ENCODE peak calls at places on chromosomes 11 and 22, in five cellular contexts. One of them, this sample, is unnamed.

GRCh38 chr22:42780070-42780540 is 59.4 kb upstream of the A4GALT start:
- DNase-seq in NCI-H774: peak
- DNase-seq in RPMI7951: peak
- DNase-seq in aorta: no peak
- DNase-seq in psoas muscle: no peak
- DNase-seq in this sample: peak

GRCh38 chr11:93432247-93432646 is 101.7 kb downstream of the DEUP1 start:
- DNase-seq in NCI-H774: no peak
- DNase-seq in RPMI7951: no peak
- DNase-seq in aorta: no peak
- DNase-seq in psoas muscle: no peak
- DNase-seq in this sample: no peak

GRCh38 chr11:61617515-61617914 is 36.6 kb upstream of the SYT7 start:
- DNase-seq in NCI-H774: no peak
- DNase-seq in RPMI7951: peak
- DNase-seq in aorta: no peak
- DNase-seq in psoas muscle: no peak
- DNase-seq in this sample: no peak

GRCh38 chr11:45150301-45150700 is 3.9 kb downstream of the PRDM11 start:
- DNase-seq in NCI-H774: no peak
- DNase-seq in RPMI7951: no peak
- DNase-seq in aorta: peak
- DNase-seq in psoas muscle: no peak
- DNase-seq in this sample: no peak

GRCh38 chr22:49294656-49295464 is 532.8 kb downstream of the BRD1 start:
- DNase-seq in NCI-H774: no peak
- DNase-seq in RPMI7951: no peak
- DNase-seq in aorta: peak
- DNase-seq in psoas muscle: no peak
- DNase-seq in this sample: no peak

GRCh38 chr22:22720724-22721261 is 76.4 kb downstream of the GGTLC2 start:
- DNase-seq in NCI-H774: no peak
- DNase-seq in RPMI7951: no peak
- DNase-seq in aorta: no peak
- DNase-seq in psoas muscle: no peak
- DNase-seq in this sample: peak

GRCh38 chr22:24338701-24339451 is 68.2 kb downstream of the SPECC1L start:
- DNase-seq in NCI-H774: no peak
- DNase-seq in RPMI7951: no peak
- DNase-seq in aorta: no peak
- DNase-seq in psoas muscle: peak
- DNase-seq in this sample: no peak

GRCh38 chr11:72209101-72209500 is 7.5 kb upstream of the FOLR2 start:
- DNase-seq in NCI-H774: no peak
- DNase-seq in RPMI7951: no peak
- DNase-seq in aorta: no peak
- DNase-seq in psoas muscle: no peak
- DNase-seq in this sample: no peak

GRCh38 chr11:113885897-113886296 is 10.5 kb upstream of the USP28 start:
- DNase-seq in NCI-H774: no peak
- DNase-seq in RPMI7951: peak
- DNase-seq in aorta: no peak
- DNase-seq in psoas muscle: no peak
- DNase-seq in this sample: peak

GRCh38 chr11:119262668-119263351 is 54.1 kb downstream of the MCAM start:
- DNase-seq in NCI-H774: no peak
- DNase-seq in RPMI7951: peak
- DNase-seq in aorta: no peak
- DNase-seq in psoas muscle: no peak
- DNase-seq in this sample: peak

GRCh38 chr22:46573781-46574437 is 36.5 kb upstream of the CELSR1 start:
- DNase-seq in NCI-H774: no peak
- DNase-seq in RPMI7951: no peak
- DNase-seq in aorta: peak
- DNase-seq in psoas muscle: peak
- DNase-seq in this sample: no peak

GRCh38 chr22:50710886-50711285 is 27.1 kb upstream of the ACR start:
- DNase-seq in NCI-H774: no peak
- DNase-seq in RPMI7951: no peak
- DNase-seq in aorta: peak
- DNase-seq in psoas muscle: peak
- DNase-seq in this sample: no peak

GRCh38 chr22:46894081-46894671 is 131.7 kb downstream of the TBC1D22A start:
- DNase-seq in NCI-H774: no peak
- DNase-seq in RPMI7951: peak
- DNase-seq in aorta: no peak
- DNase-seq in psoas muscle: no peak
- DNase-seq in this sample: no peak

GRCh38 chr11:21933095-21933494 is 259.8 kb upstream of the ANO5 start:
- DNase-seq in NCI-H774: no peak
- DNase-seq in RPMI7951: no peak
- DNase-seq in aorta: no peak
- DNase-seq in psoas muscle: no peak
- DNase-seq in this sample: peak

GRCh38 chr11:69357458-69358397 is 63.8 kb downstream of the MYEOV start:
- DNase-seq in NCI-H774: no peak
- DNase-seq in RPMI7951: no peak
- DNase-seq in aorta: no peak
- DNase-seq in psoas muscle: no peak
- DNase-seq in this sample: no peak

GRCh38 chr11:5258543-5259262 is 4.1 kb upstream of the HBG2 start:
- DNase-seq in NCI-H774: no peak
- DNase-seq in RPMI7951: peak
- DNase-seq in aorta: no peak
- DNase-seq in psoas muscle: no peak
- DNase-seq in this sample: peak

GRCh38 chr11:35260342-35260985 is 121.5 kb downstream of the CD44 start:
- DNase-seq in NCI-H774: no peak
- DNase-seq in RPMI7951: peak
- DNase-seq in aorta: no peak
- DNase-seq in psoas muscle: no peak
- DNase-seq in this sample: peak

GRCh38 chr11:93089474-93090102 is 108.2 kb downstream of the SLC36A4 start:
- DNase-seq in NCI-H774: no peak
- DNase-seq in RPMI7951: peak
- DNase-seq in aorta: no peak
- DNase-seq in psoas muscle: no peak
- DNase-seq in this sample: peak